ENCODE peak calls at places on chromosomes 2 and 18, in eight cellular contexts. X, H, Z, N, U, D, V and S are unnamed samples.

GRCh38 chr2:182866095-182866460 is 359 bp downstream of the FRZB start:
- DNase-seq in X (peak; percentile 45), H (no peak), Z (peak; percentile 30), N (no peak), U (peak; percentile 37), D (no peak), V (no peak), S (no peak)

GRCh38 chr18:66708631-66709030 is 104.7 kb upstream of the CDH19 start:
- DNase-seq in X (no peak), H (no peak), Z (no peak), N (no peak), U (no peak), D (no peak), V (no peak), S (no peak)

GRCh38 chr2:230974096-230974913 is 21.6 kb upstream of the SPATA3 start:
- DNase-seq in X (no peak), H (no peak), Z (no peak), N (peak; percentile 88), U (no peak), D (peak; percentile 60), V (no peak), S (no peak)

GRCh38 chr2:155904720-155905119 is 427.8 kb downstream of the NR4A2 start:
- DNase-seq in X (no peak), H (no peak), Z (no peak), N (no peak), U (no peak), D (no peak), V (no peak), S (no peak)

GRCh38 chr2:125861461-125861860 is 794.5 kb upstream of the GYPC start:
- DNase-seq in X (no peak), H (no peak), Z (no peak), N (no peak), U (no peak), D (no peak), V (no peak), S (no peak)

GRCh38 chr2:119449526-119449925 is 17.9 kb downstream of the TMEM37 start:
- DNase-seq in X (no peak), H (no peak), Z (no peak), N (no peak), U (no peak), D (no peak), V (no peak), S (no peak)

GRCh38 chr2:12990523-12990922 is 273.8 kb downstream of the TRIB2 start:
- DNase-seq in X (no peak), H (no peak), Z (no peak), N (no peak), U (no peak), D (no peak), V (no peak), S (no peak)

GRCh38 chr2:7672027-7672684 is 754.9 kb downstream of the RNF144A start:
- DNase-seq in X (peak; percentile 64), H (peak; percentile 26), Z (peak; percentile 68), N (peak; percentile 79), U (peak; percentile 93), D (peak; percentile 23), V (no peak), S (no peak)

GRCh38 chr18:21112543-21113105 is 1.0 kb upstream of the ROCK1 start:
- DNase-seq in X (no peak), H (no peak), Z (no peak), N (no peak), U (no peak), D (no peak), V (no peak), S (no peak)

GRCh38 chr2:85159589-85159988 is 26.4 kb downstream of the TCF7L1 start:
- DNase-seq in X (no peak), H (no peak), Z (no peak), N (no peak), U (no peak), D (no peak), V (no peak), S (no peak)

GRCh38 chr2:240451108-240451611 is 15.7 kb downstream of the GPC1 start:
- DNase-seq in X (peak; percentile 54), H (no peak), Z (no peak), N (no peak), U (no peak), D (no peak), V (no peak), S (no peak)

GRCh38 chr2:133641497-133641896 is 73.2 kb upstream of the NCKAP5 start:
- DNase-seq in X (no peak), H (no peak), Z (no peak), N (no peak), U (peak; percentile 14), D (no peak), V (no peak), S (peak; percentile 34)

GRCh38 chr2:74249406-74250122 is 51.1 kb downstream of the MTHFD2 start:
- DNase-seq in X (no peak), H (no peak), Z (no peak), N (no peak), U (no peak), D (no peak), V (peak; percentile 4), S (no peak)

GRCh38 chr18:56309104-56309503 is 329.3 kb downstream of the TXNL1 start:
- DNase-seq in X (no peak), H (no peak), Z (no peak), N (no peak), U (no peak), D (no peak), V (no peak), S (no peak)

GRCh38 chr18:33596178-33596854 is 18.3 kb downstream of the ASXL3 start:
- DNase-seq in X (no peak), H (no peak), Z (no peak), N (no peak), U (no peak), D (no peak), V (no peak), S (no peak)

GRCh38 chr2:49177194-49177593 is 22.9 kb upstream of the FSHR start:
- DNase-seq in X (no peak), H (no peak), Z (no peak), N (no peak), U (no peak), D (no peak), V (no peak), S (no peak)

GRCh38 chr2:6881036-6881435 is 3.5 kb downstream of the RSAD2 start:
- DNase-seq in X (no peak), H (no peak), Z (no peak), N (no peak), U (no peak), D (no peak), V (no peak), S (no peak)